ENCODE peak calls at places on chromosomes 11 and 22, in four cellular contexts. Z is HEK293T, P is K562, O is HepG2. U is an unnamed sample.

GRCh38 chr22:27752141-27752540 is 49.4 kb downstream of the MN1 start:
- DNase-seq in Z (no peak), P (no peak), O (no peak), U (no peak)

GRCh38 chr11:59285716-59286260 is 72.9 kb upstream of the OR5AN1 start:
- DNase-seq in O (no peak), Z (no peak), P (no peak), U (no peak)

GRCh38 chr22:27224485-27225364 is 567.3 kb downstream of the MIAT start:
- DNase-seq in Z (no peak), O (no peak), P (no peak), U (no peak)

GRCh38 chr11:86699036-86699791 is 26.8 kb upstream of the ME3 start:
- DNase-seq in Z (no peak), O (no peak), P (no peak), U (no peak)

GRCh38 chr22:50114221-50114981 is 24.6 kb downstream of the MOV10L1 start:
- DNase-seq in P (no peak), O (no peak), Z (no peak), U (no peak)

GRCh38 chr22:26394787-26395186 is 34.3 kb upstream of the ASPHD2 start:
- DNase-seq in O (no peak), P (no peak), Z (no peak), U (no peak)

GRCh38 chr22:30040499-30041055 is 39.7 kb upstream of the HORMAD2 start:
- DNase-seq in Z (no peak), P (no peak), O (no peak), U (no peak)

GRCh38 chr11:3126207-3126865 is 38.8 kb downstream of the OSBPL5 start:
- DNase-seq in P (no peak), Z (no peak), O (no peak), U (peak; percentile 8)

GRCh38 chr11:1005913-1006312 is 30.6 kb downstream of the MUC6 start:
- DNase-seq in Z (no peak), P (no peak), O (no peak), U (no peak)

GRCh38 chr22:26589845-26590524 is at the start of gene TPST2:
- DNase-seq in P (peak; percentile 80), Z (peak; percentile 96), O (peak; percentile 38), U (peak; percentile 75)

GRCh38 chr11:502288-503178 is 4.5 kb downstream of the RNH1 start:
- DNase-seq in O (no peak), P (no peak), Z (no peak), U (no peak)

GRCh38 chr11:88480217-88480616 is 142.7 kb upstream of the CTSC start:
- DNase-seq in P (no peak), O (no peak), Z (no peak), U (no peak)

GRCh38 chr11:61545921-61546320 is 35.0 kb downstream of the SYT7 start:
- DNase-seq in O (no peak), Z (no peak), P (no peak), U (no peak)

GRCh38 chr11:35208795-35209194 is 69.8 kb downstream of the CD44 start:
- DNase-seq in P (no peak), Z (no peak), O (no peak), U (no peak)

GRCh38 chr22:27642104-27642800 is 159.3 kb downstream of the MN1 start:
- DNase-seq in Z (no peak), O (peak; percentile 20), P (peak; percentile 11), U (no peak)

GRCh38 chr11:119691020-119691666 is 37.9 kb downstream of the NECTIN1 start:
- DNase-seq in O (no peak), Z (no peak), P (no peak), U (no peak)

GRCh38 chr11:20243974-20244373 is 83.7 kb upstream of the DBX1 start:
- DNase-seq in Z (no peak), O (no peak), P (peak; percentile 11), U (no peak)

GRCh38 chr11:117185739-117186430 is 7.3 kb downstream of the SIDT2 start:
- DNase-seq in O (no peak), Z (no peak), P (no peak), U (no peak)

GRCh38 chr11:107018902-107019493 is 722 bp upstream of the GUCY1A2 start:
- DNase-seq in Z (peak; percentile 32), O (peak; percentile 20), P (peak; percentile 7), U (peak; percentile 87)

GRCh38 chr22:46287873-46288751 is 8.6 kb upstream of the GTSE1 start:
- DNase-seq in P (no peak), Z (no peak), O (no peak), U (no peak)

GRCh38 chr11:67404515-67405195 is 772 bp downstream of the TBC1D10C start:
- DNase-seq in P (no peak), Z (no peak), O (no peak), U (no peak)

GRCh38 chr22:27531782-27532530 is 269.6 kb downstream of the MN1 start:
- DNase-seq in Z (no peak), P (no peak), O (no peak), U (no peak)

GRCh38 chr22:38429460-38430128 is 25.4 kb downstream of the KCNJ4 start:
- DNase-seq in O (no peak), Z (no peak), P (no peak), U (no peak)

GRCh38 chr11:134542401-134543143 is 130.5 kb upstream of the B3GAT1 start:
- DNase-seq in O (no peak), P (no peak), Z (no peak), U (no peak)

GRCh38 chr11:2791139-2791520 is 91.3 kb upstream of the KCNQ1OT1 start:
- DNase-seq in P (no peak), O (no peak), Z (no peak), U (peak; percentile 10)

GRCh38 chr22:42544686-42545085 is 9.1 kb upstream of the SERHL2 start:
- DNase-seq in P (peak; percentile 54), O (peak; percentile 87), Z (no peak), U (no peak)

GRCh38 chr11:77207618-77208313 is 79.7 kb downstream of the MYO7A start:
- DNase-seq in O (no peak), P (no peak), Z (no peak), U (no peak)

GRCh38 chr11:61910473-61911123 is 6.8 kb downstream of the RAB3IL1 start:
- DNase-seq in Z (no peak), O (no peak), P (no peak), U (no peak)

GRCh38 chr11:118636569-118637290 is 29.3 kb downstream of the PHLDB1 start:
- DNase-seq in Z (no peak), O (no peak), P (no peak), U (no peak)

GRCh38 chr11:95706974-95707387 is 82.6 kb downstream of the FAM76B start:
- DNase-seq in Z (no peak), O (no peak), P (peak; percentile 79), U (no peak)

GRCh38 chr11:65593518-65594414 is 1.8 kb downstream of the KCNK7 start:
- DNase-seq in P (peak; percentile 64), O (no peak), Z (peak; percentile 57), U (peak; percentile 80)

GRCh38 chr11:10318527-10318802 is 13.6 kb downstream of the ADM start:
- DNase-seq in Z (no peak), O (no peak), P (no peak), U (no peak)

GRCh38 chr22:34334893-34335292 is 414.6 kb upstream of the LARGE1 start:
- DNase-seq in O (no peak), Z (no peak), P (no peak), U (no peak)

GRCh38 chr11:66188580-66188979 is 79.9 kb upstream of the RAB1B start:
- DNase-seq in P (peak; percentile 31), O (no peak), Z (no peak), U (no peak)

GRCh38 chr11:117610901-117611300 is 186.1 kb downstream of the DSCAML1 start:
- DNase-seq in P (no peak), O (no peak), Z (no peak), U (no peak)

GRCh38 chr11:62909107-62909894 is 11.9 kb downstream of the CHRM1 start:
- DNase-seq in P (peak; percentile 65), O (peak; percentile 70), Z (peak; percentile 74), U (peak; percentile 91)

GRCh38 chr11:45902452-45903380 is 4.4 kb downstream of the FREY1 start:
- DNase-seq in P (no peak), O (no peak), Z (no peak), U (no peak)

GRCh38 chr11:10155793-10156490 is 138.1 kb downstream of the SBF2 start:
- DNase-seq in P (no peak), Z (no peak), O (no peak), U (peak; percentile 32)

GRCh38 chr11:95450547-95451123 is 219.6 kb upstream of the SESN3 start:
- DNase-seq in Z (no peak), P (peak; percentile 41), O (no peak), U (no peak)

GRCh38 chr11:129842138-129842537 is 26.5 kb downstream of the TMEM45B start:
- DNase-seq in O (no peak), P (no peak), Z (no peak), U (no peak)

GRCh38 chr11:129852125-129852740 is 36.6 kb downstream of the TMEM45B start:
- DNase-seq in Z (no peak), P (no peak), O (no peak), U (no peak)

GRCh38 chr11:129849447-129850130 is 33.9 kb downstream of the TMEM45B start:
- DNase-seq in Z (no peak), P (no peak), O (no peak), U (no peak)

GRCh38 chr11:129846508-129847335 is 31.1 kb downstream of the TMEM45B start:
- DNase-seq in O (peak; percentile 83), Z (no peak), P (no peak), U (no peak)
- TF ChIP-seq ELF4 in O (no peak), Z (no peak), P (no peak), U (no peak)

GRCh38 chr22:36335621-36336020 is 52.1 kb downstream of the MYH9 start:
- DNase-seq in Z (no peak), P (no peak), O (no peak), U (no peak)
- TF ChIP-seq ELF4 in Z (no peak), P (no peak), O (no peak), U (no peak)

DNA sequence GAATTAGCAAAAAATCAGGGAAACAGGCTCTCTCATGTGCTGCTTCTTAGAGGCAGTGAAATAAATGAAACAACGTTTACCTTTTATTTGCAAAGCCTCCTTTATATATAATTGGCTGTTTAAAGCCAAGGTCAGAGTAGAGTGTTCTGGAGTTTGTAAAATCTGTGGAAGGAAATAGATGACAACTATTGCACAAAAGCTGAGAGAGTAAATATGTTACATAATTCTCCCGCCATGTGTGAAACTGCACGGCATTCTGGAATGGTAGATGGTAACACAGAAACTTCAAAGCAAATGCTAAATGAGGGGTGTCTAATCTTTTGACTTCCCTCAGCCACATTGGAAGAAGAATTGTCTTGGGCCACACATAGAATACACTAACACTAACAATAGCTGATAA is 51.6 kb upstream of the FGF3 start:
- DNase-seq in Z (no peak), O (no peak), P (no peak), U (no peak)
- TF ChIP-seq ELF4 in Z (no peak), O (no peak), P (no peak), U (no peak)

DNA sequence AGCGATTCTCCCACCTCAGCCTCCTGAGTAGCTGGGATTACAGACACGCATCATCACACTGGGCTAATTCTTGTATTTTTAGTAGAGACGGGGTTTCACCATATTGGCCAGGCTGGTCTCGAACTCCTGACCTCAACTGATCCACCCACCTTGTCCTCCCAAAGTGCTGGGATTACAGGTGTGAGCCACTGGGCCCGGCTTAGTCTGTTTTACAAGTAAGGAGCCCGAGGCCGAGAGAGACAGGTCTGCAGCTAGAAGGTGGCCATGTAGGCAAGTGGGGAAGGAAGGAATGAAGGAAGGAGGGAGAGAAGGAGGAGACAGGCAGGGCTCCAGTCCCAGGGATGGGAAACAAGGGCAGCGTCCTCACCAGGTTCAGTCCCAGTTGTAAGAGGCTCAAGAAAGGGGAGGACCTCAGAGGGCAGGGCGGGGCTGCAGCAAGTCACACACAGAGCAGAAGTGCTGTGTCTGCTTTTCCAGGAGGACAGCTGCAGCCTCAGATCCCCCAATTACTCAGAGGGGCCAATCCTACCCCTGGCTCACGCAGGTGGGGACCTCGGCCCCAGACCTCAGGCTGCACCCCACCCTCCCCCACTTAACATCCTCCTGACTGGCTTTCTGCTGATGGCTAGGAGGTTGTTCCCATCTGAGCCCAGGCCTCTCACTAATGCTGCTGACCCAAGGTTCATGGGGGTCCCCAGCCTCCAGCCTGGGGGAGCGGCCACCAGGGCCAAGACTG is 53.8 kb upstream of the PRR5 start:
- DNase-seq in O (no peak), P (no peak), Z (no peak), U (no peak)
- TF ChIP-seq ELF4 in O (no peak), P (no peak), Z (no peak), U (no peak)